ENCODE peak calls at places on chromosomes 3 and 15, in nine cellular contexts. K is GM12891; L is CD14-positive monocyte; H is iPS DF 19.7; N is mammary epithelial cell; S is HCEC 1CT; Z is OCI-LY7; Y is activated naive CD4-positive, alpha-beta T cell treated with anti-CD3 and anti-CD28 coated beads, Interleukin-2, amount 10 ng/mL, durations not matched to agents 7 days and 5 days; Q is NCI-H510A treated with DMSO at 0.1 percent for 48 hours. R is an unnamed sample.

GRCh38 chr3:104198136-104198535 is 1168.6 kb upstream of the ALCAM start:
- DNase-seq in K (no peak), L (no peak), H (no peak), N (no peak), S (no peak), Z (no peak), Y (no peak), Q (no peak), R (no peak)

GRCh38 chr3:106514431-106514830 is 645.6 kb upstream of the CBLB start:
- DNase-seq in K (no peak), L (no peak), H (no peak), N (no peak), S (no peak), Z (no peak), Y (no peak), Q (no peak), R (no peak)

GRCh38 chr3:53464424-53464823 is 30.0 kb upstream of the CACNA1D start:
- DNase-seq in K (no peak), L (no peak), H (no peak), N (peak), S (no peak), Z (no peak), Y (no peak), Q (no peak), R (no peak)

GRCh38 chr3:23915537-23916108 is 1.2 kb downstream of the NKIRAS1 start:
- DNase-seq in K (no peak), L (no peak), H (no peak), N (no peak), S (no peak), Z (no peak), Y (no peak), Q (no peak), R (no peak)

GRCh38 chr3:10957976-10958749 is 34.4 kb upstream of the SLC6A1 start:
- DNase-seq in K (no peak), L (no peak), H (no peak), N (no peak), S (no peak), Z (no peak), Y (no peak), Q (peak), R (peak)

GRCh38 chr15:62087671-62088360 is 21.0 kb downstream of the C2CD4A start:
- DNase-seq in K (no peak), L (no peak), H (no peak), N (peak), S (peak), Z (no peak), Y (no peak), Q (no peak), R (no peak)

GRCh38 chr3:112856537-112856936 is 9.9 kb upstream of the CD200R1L start:
- DNase-seq in K (no peak), L (no peak), H (no peak), N (no peak), S (no peak), Z (peak), Y (no peak), Q (no peak), R (no peak)

GRCh38 chr3:165259518-165260193 is 63.5 kb upstream of the SLITRK3 start:
- DNase-seq in K (no peak), L (no peak), H (no peak), N (peak), S (no peak), Z (no peak), Y (no peak), Q (no peak), R (no peak)

GRCh38 chr3:109098245-109098644 is 19.7 kb downstream of the MORC1 start:
- DNase-seq in K (no peak), L (no peak), H (peak), N (peak), S (no peak), Z (peak), Y (peak), Q (peak), R (peak)

GRCh38 chr3:48919215-48920138 is 835 bp downstream of the ARIH2 start:
- DNase-seq in K (peak), L (peak), H (no peak), N (peak), S (peak), Z (peak), Y (peak), Q (no peak), R (peak)

GRCh38 chr3:187150599-187150998 is 11.3 kb upstream of the RPL39L start:
- DNase-seq in K (no peak), L (no peak), H (no peak), N (no peak), S (no peak), Z (peak), Y (peak), Q (no peak), R (peak)

R was measured in transverse colon.